ENCODE peak calls at places on chromosomes 6 and 20, in four cellular contexts. O, U, D and S are unnamed samples.

GRCh38 chr20:36687850-36688249 is 41.9 kb upstream of the SLA2 start:
- DNase-seq in O (no peak), U (no peak), D (no peak), S (peak)

GRCh38 chr6:45742591-45742990 is 273.1 kb downstream of the CLIC5 start:
- DNase-seq in O (no peak), U (no peak), D (no peak), S (no peak)

GRCh38 chr6:37669306-37669705 is 28.4 kb downstream of the MDGA1 start:
- DNase-seq in O (no peak), U (no peak), D (no peak), S (no peak)

GRCh38 chr6:87407531-87407895 is 259 bp upstream of the CFAP206 start:
- DNase-seq in O (peak), U (peak), D (no peak), S (peak)

GRCh38 chr6:133551847-133552331 is 310.7 kb downstream of the EYA4 start:
- DNase-seq in O (peak), U (no peak), D (no peak), S (no peak)

GRCh38 chr20:47204008-47204745 is 152.3 kb downstream of the ZMYND8 start:
- DNase-seq in O (no peak), U (peak), D (no peak), S (no peak)

GRCh38 chr20:48681882-48682426 is 145.8 kb downstream of the PREX1 start:
- DNase-seq in O (no peak), U (no peak), D (no peak), S (no peak)

GRCh38 chr6:62623851-62624532 is 338.0 kb upstream of the KHDRBS2 start:
- DNase-seq in O (no peak), U (no peak), D (no peak), S (no peak)

GRCh38 chr20:41317536-41318270 is at the start of gene ZHX3:
- DNase-seq in O (peak), U (peak), D (peak), S (peak)

GRCh38 chr6:113203135-113203534 is 654.0 kb upstream of the MARCKS start:
- DNase-seq in O (no peak), U (no peak), D (no peak), S (no peak)

GRCh38 chr6:36118550-36119107 is 11.7 kb upstream of the MAPK13 start:
- DNase-seq in O (no peak), U (no peak), D (no peak), S (no peak)

GRCh38 chr6:87105823-87106222 is 10.9 kb upstream of the CGA start:
- DNase-seq in O (no peak), U (no peak), D (no peak), S (no peak)

GRCh38 chr20:56222201-56222600 is 26.3 kb upstream of the MC3R start:
- DNase-seq in O (no peak), U (no peak), D (no peak), S (no peak)

GRCh38 chr6:90080876-90081464 is 186.7 kb downstream of the GJA10 start:
- DNase-seq in O (no peak), U (no peak), D (peak), S (no peak)

GRCh38 chr6:63543982-63544381 is 28.3 kb upstream of the LOC128125822 start:
- DNase-seq in O (no peak), U (no peak), D (no peak), S (no peak)

GRCh38 chr20:1280421-1281102 is 14.5 kb downstream of the SNPH start:
- DNase-seq in O (no peak), U (no peak), D (no peak), S (peak)

GRCh38 chr20:22862645-22863230 is 172.4 kb upstream of the SSTR4 start:
- DNase-seq in O (peak), U (no peak), D (no peak), S (no peak)

GRCh38 chr20:48668451-48668946 is 159.3 kb downstream of the PREX1 start:
- DNase-seq in O (no peak), U (no peak), D (no peak), S (peak)

GRCh38 chr6:143135797-143136561 is 75.3 kb downstream of the AIG1 start:
- DNase-seq in O (no peak), U (no peak), D (no peak), S (no peak)

GRCh38 chr6:87333591-87334181 is 4.6 kb upstream of the GJB7 start:
- DNase-seq in O (peak), U (no peak), D (no peak), S (no peak)

GRCh38 chr6:30483677-30484279 is 5.5 kb upstream of the HLA-E start:
- DNase-seq in O (peak), U (peak), D (no peak), S (peak)

GRCh38 chr20:51570755-51571469 is 28.4 kb upstream of the NFATC2 start:
- DNase-seq in O (peak), U (no peak), D (no peak), S (no peak)

GRCh38 chr6:154468760-154469159 is 41.7 kb downstream of the CNKSR3 start:
- DNase-seq in O (no peak), U (no peak), D (no peak), S (no peak)

GRCh38 chr6:2839982-2840793 is 1.5 kb downstream of the SERPINB1 start:
- DNase-seq in O (no peak), U (no peak), D (no peak), S (peak)

GRCh38 chr6:135185483-135185882 is 4.4 kb downstream of the MYB start:
- DNase-seq in O (no peak), U (no peak), D (no peak), S (no peak)

GRCh38 chr6:125995972-125996580 is 9.7 kb downstream of the TRMT11 start:
- DNase-seq in O (peak), U (peak), D (peak), S (peak)

GRCh38 chr6:42764883-42765653 is 16.8 kb upstream of the BICRAL start:
- DNase-seq in O (no peak), U (no peak), D (no peak), S (no peak)

GRCh38 chr6:157148391-157149323 is 174.7 kb downstream of the TMEM242 start:
- DNase-seq in O (peak), U (peak), D (no peak), S (peak)

GRCh38 chr6:116060572-116061283 is at the start of gene FRK:
- DNase-seq in O (peak), U (peak), D (no peak), S (no peak)

GRCh38 chr6:43644940-43645612 is at the start of gene RSPH9:
- DNase-seq in O (peak), U (no peak), D (no peak), S (peak)

GRCh38 chr20:957544-957943 is 41.4 kb upstream of the ANGPT4 start:
- DNase-seq in O (no peak), U (no peak), D (no peak), S (no peak)

GRCh38 chr6:35716798-35717197 is 20.0 kb upstream of the ARMC12 start:
- DNase-seq in O (no peak), U (no peak), D (no peak), S (no peak)

GRCh38 chr6:100346828-100347227 is 117.9 kb downstream of the SIM1 start:
- DNase-seq in O (no peak), U (no peak), D (no peak), S (no peak)

GRCh38 chr20:63843222-63843621 is 12.2 kb upstream of the ZBTB46 start:
- DNase-seq in O (no peak), U (no peak), D (no peak), S (no peak)

GRCh38 chr6:134676307-134677281 is 273.3 kb downstream of the ALDH8A1 start:
- DNase-seq in O (no peak), U (no peak), D (no peak), S (peak)

GRCh38 chr6:95084867-95085266 is 492.5 kb upstream of the MANEA start:
- DNase-seq in O (no peak), U (no peak), D (no peak), S (no peak)